ENCODE peak calls at places on chromosomes 2 and 18, in four cellular contexts. F, G, C and N are unnamed samples.

GRCh38 chr18:48922801-48923730 is 27.7 kb downstream of the SMAD7 start:
- DNase-seq in C (peak), G (peak), F (peak), N (no peak)

GRCh38 chr2:69177063-69177771 is 164.2 kb downstream of the ANTXR1 start:
- DNase-seq in G (peak), F (peak), C (peak), N (no peak)

GRCh38 chr18:6712401-6712800 is 17.1 kb upstream of the ARHGAP28 start:
- DNase-seq in G (no peak), F (no peak), C (no peak), N (no peak)

GRCh38 chr2:127655209-127656073 is 9.5 kb downstream of the GPR17 start:
- DNase-seq in F (no peak), C (peak), G (no peak), N (no peak)

GRCh38 chr2:223626713-223627112 is 24.6 kb upstream of the SCG2 start:
- DNase-seq in C (no peak), G (no peak), F (peak), N (no peak)

GRCh38 chr2:110807520-110807919 is 75.1 kb downstream of the ACOXL start:
- DNase-seq in F (peak), C (no peak), G (no peak), N (no peak)

GRCh38 chr2:33129261-33129660 is 182.5 kb downstream of the LTBP1 start:
- DNase-seq in F (peak), G (no peak), C (no peak), N (no peak)

GRCh38 chr18:10351221-10351795 is 103.1 kb upstream of the APCDD1 start:
- DNase-seq in C (no peak), G (no peak), F (peak), N (no peak)

GRCh38 chr2:121254748-121255147 is 30.3 kb downstream of the TFCP2L1 start:
- DNase-seq in C (no peak), F (no peak), G (peak), N (no peak)

GRCh38 chr2:224952942-224953657 is 89.2 kb downstream of the DOCK10 start:
- DNase-seq in C (no peak), G (no peak), F (no peak), N (peak)

GRCh38 chr2:33197198-33197938 is 250.6 kb downstream of the LTBP1 start:
- DNase-seq in F (no peak), C (no peak), G (no peak), N (no peak)

GRCh38 chr2:218228366-218229092 is 11.5 kb downstream of the ARPC2 start:
- DNase-seq in F (no peak), G (no peak), C (no peak), N (no peak)
- H3K4me2 ChIP-seq in F (peak), G (no peak), C (no peak), N (peak)

GRCh38 chr2:218009191-218010114 is 6.7 kb upstream of the TNS1 start:
- DNase-seq in C (peak), G (no peak), F (peak), N (no peak)
- H3K4me3 ChIP-seq in C (peak), G (peak), F (peak), N (no peak)

GRCh38 chr18:37536646-37537045 is 29.0 kb downstream of the CELF4 start:
- DNase-seq in G (no peak), C (no peak), F (no peak), N (no peak)

GRCh38 chr18:37537868-37538525 is 27.6 kb downstream of the CELF4 start:
- DNase-seq in G (peak), F (peak), C (peak), N (peak)

GRCh38 chr18:37540424-37541121 is 25.0 kb downstream of the CELF4 start:
- DNase-seq in C (no peak), F (no peak), G (no peak), N (no peak)

GRCh38 chr18:37539236-37539635 is 26.4 kb downstream of the CELF4 start:
- DNase-seq in G (no peak), F (no peak), C (no peak), N (no peak)

DNA sequence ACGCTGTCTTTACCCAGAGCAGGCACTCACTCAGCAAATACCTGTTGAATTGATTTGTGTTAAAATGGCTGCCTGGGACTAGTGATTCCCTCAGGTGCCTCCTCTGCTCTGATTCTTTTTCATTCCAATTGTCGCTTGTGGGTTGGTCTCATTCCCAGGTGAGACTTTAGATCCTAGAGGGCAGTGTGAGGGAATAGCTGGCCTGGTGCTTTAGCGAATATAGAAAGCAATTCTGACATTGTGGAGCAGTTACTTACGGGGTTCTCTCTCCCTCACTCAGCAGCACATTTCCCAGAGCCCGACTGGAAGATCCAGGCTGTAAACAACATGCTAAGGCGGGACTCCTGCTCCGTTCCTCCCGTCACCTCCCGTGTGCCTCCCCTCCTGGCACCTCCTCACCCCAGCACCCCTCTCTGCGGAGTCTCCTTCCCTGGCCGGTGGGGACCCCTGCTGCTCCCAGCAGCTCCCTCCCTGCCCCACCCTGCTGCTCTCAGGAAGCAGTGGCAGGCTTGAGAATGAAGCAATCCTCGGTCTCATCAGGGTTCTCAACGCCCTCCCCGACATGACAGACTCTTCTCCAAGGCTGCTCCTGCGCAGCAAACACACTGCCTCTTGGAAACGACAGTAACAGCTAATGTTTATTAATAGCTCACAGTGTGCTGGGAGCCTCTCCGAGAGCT is 26.9 kb downstream of the CELF4 start:
- DNase-seq in C (no peak), G (no peak), F (no peak), N (no peak)
- TF ChIP-seq EZH2phosphoT487 in C (no peak), G (no peak), F (no peak), N (no peak)

DNA sequence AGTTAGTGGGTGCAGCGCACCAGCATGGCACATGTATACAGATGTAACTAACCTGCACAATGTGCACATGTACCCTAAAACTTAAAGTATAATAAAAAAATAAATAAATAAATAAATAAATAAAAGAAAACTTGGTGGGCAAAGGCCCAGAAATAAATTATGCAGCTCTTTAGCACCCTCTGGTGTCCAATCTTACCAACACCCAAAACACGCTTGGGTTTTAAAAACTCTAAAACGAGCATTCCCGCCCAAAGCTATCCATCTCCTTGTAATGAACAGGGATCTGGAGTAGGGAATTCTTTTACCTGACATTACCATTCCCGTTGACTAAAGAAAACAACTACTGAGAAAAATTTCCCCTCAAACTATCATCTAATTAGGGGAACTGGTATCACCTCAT is 2005.9 kb upstream of the CELF4 start:
- DNase-seq in F (peak), G (peak), C (peak), N (no peak)
- H3K4me2 ChIP-seq in F (no peak), G (no peak), C (no peak), N (no peak)

GRCh38 chr2:238231251-238231793 is 8.5 kb downstream of the HES6 start:
- DNase-seq in G (peak), C (peak), F (peak), N (no peak)
- H3K4me3 ChIP-seq in G (peak), C (peak), F (peak), N (no peak)

GRCh38 chr2:134927195-134927594 is 8.6 kb downstream of the CCNT2 start:
- DNase-seq in G (no peak), F (peak), C (no peak), N (no peak)
- TF ChIP-seq EZH2phosphoT487 in G (no peak), F (no peak), C (no peak), N (no peak)

DNA sequence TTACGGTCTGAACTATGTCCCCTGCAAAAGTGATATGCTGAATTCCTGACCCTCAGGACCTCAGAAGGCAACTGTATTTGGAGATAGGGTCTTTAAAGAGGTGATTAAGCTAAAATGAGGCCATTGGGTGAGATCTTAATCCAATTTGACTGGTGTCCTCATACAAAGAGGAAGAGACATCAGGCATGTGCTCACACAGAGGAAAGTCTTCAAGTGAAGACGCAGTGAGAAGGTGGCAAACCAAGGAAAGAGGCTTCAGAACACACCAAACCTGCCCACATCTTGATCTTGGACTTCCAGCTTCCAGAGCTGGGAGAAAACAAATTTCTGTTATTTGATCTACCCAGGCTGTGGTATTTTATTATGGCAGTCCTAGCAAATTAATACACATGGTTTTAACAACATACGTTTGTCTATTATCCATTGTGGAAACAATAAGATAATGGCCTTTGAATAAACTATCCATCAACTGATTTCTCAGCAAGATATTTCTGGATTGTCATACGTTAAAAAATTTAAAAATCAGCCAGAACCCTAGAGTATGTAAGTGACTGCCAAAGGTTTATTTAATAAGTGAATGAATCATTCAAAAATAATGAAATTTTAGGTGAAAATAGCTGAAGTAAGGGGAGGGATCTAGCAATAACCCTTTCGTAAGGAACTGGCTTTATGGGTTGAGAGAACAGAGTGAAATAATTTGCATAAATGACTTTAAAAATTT is 6.5 kb downstream of the WIPF1 start:
- DNase-seq in F (peak), C (no peak), G (no peak), N (no peak)
- H3K4me2 ChIP-seq in F (peak), C (peak), G (no peak), N (peak)

GRCh38 chr2:207133862-207134519 is 31.8 kb downstream of the KLF7 start:
- DNase-seq in G (peak), C (peak), F (peak), N (no peak)
- H3K4me3 ChIP-seq in G (no peak), C (no peak), F (peak), N (no peak)

DNA sequence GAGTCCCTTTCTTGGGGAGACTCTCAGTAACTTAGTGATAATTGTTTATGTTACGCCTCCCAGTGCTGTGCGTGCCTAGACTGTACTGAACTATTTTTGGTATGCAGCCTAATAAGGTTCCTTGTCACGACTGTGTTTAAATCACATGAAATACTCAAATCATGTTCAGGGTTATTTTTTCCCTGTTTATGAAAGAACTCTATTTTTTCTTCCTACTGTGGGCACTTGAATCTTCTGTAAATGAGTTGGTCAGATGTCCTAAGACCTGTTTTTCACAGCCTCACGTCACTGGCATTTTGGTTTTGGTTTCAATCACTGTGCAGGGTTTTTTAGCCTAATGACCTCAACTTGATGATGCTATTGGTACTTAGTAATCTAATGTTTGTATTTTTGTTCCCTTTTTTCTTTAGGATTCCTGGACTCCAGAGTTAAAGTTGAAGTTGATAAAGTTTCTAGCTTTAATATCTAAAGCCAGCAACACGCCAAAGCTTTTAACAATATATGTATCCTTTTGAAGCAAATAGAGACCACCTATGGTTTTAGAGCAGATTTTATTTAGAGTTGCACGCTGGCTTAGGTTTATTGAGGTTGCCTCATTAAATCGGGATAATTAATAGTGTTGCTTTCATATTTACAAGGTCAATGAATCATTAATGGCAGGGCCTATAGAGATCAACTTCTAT is 24.0 kb downstream of the ARMC9 start:
- DNase-seq in C (no peak), G (no peak), F (peak), N (no peak)
- TF ChIP-seq EZH2phosphoT487 in C (no peak), G (no peak), F (no peak), N (no peak)

GRCh38 chr18:59628995-59629394 is 68.2 kb downstream of the CCBE1 start:
- DNase-seq in G (no peak), C (no peak), F (no peak), N (no peak)

GRCh38 chr18:59639136-59639535 is 58.1 kb downstream of the CCBE1 start:
- DNase-seq in G (no peak), F (peak), C (no peak), N (no peak)

GRCh38 chr18:59631583-59632181 is 65.5 kb downstream of the CCBE1 start:
- DNase-seq in C (peak), G (peak), F (peak), N (peak)

GRCh38 chr18:59629894-59630293 is 67.3 kb downstream of the CCBE1 start:
- DNase-seq in C (no peak), F (peak), G (no peak), N (no peak)

GRCh38 chr18:59634096-59634495 is 63.1 kb downstream of the CCBE1 start:
- DNase-seq in F (peak), C (peak), G (no peak), N (no peak)
- H3K4me2 ChIP-seq in F (peak), C (peak), G (no peak), N (no peak)